ENCODE peak calls at places on chromosomes 7 and 10, in four cellular contexts. D, Z, N and F are unnamed samples.

GRCh38 chr7:155584261-155584660 is 37.9 kb upstream of the CNPY1 start:
- DNase-seq in D (no peak), N (no peak), Z (no peak), F (no peak)

GRCh38 chr10:97333601-97334369 is 744 bp downstream of the FRAT2 start:
- DNase-seq in N (no peak), D (peak), Z (no peak), F (peak)

GRCh38 chr7:157893535-157894044 is 556.8 kb downstream of the DNAJB6 start:
- DNase-seq in D (no peak), Z (no peak), N (no peak), F (no peak)

GRCh38 chr10:133309720-133310398 is 1.1 kb downstream of the ZNF511 start:
- DNase-seq in Z (no peak), N (no peak), D (no peak), F (no peak)

GRCh38 chr7:122013070-122013469 is 131.0 kb downstream of the AASS start:
- DNase-seq in N (no peak), D (no peak), Z (no peak), F (no peak)

GRCh38 chr7:98211676-98212531 is 665 bp downstream of the BHLHA15 start:
- DNase-seq in Z (no peak), D (peak), N (peak), F (peak)

GRCh38 chr7:101198476-101198875 is 2.4 kb downstream of the MOGAT3 start:
- DNase-seq in D (no peak), Z (no peak), N (no peak), F (no peak)

GRCh38 chr10:72310636-72311035 is 36.9 kb downstream of the DDIT4 start:
- DNase-seq in D (no peak), N (no peak), Z (no peak), F (no peak)

GRCh38 chr7:130160455-130160854 is 44.8 kb downstream of the TMEM209 start:
- DNase-seq in N (no peak), D (no peak), Z (no peak), F (no peak)

GRCh38 chr10:112763916-112764520 is 186.0 kb upstream of the TCF7L2 start:
- DNase-seq in N (no peak), Z (no peak), D (no peak), F (no peak)

GRCh38 chr10:104337527-104337984 is 709 bp downstream of the ITPRIP start:
- DNase-seq in D (no peak), N (no peak), Z (no peak), F (peak)

GRCh38 chr7:116018731-116019130 is 11.8 kb downstream of the TFEC start:
- DNase-seq in N (no peak), D (no peak), Z (no peak), F (no peak)

GRCh38 chr10:70509376-70509775 is 30.8 kb downstream of the PALD1 start:
- DNase-seq in N (no peak), D (no peak), Z (no peak), F (no peak)

GRCh38 chr10:94412439-94412838 is 10.1 kb downstream of the TBC1D12 start:
- DNase-seq in D (no peak), Z (no peak), N (no peak), F (no peak)

GRCh38 chr7:151212626-151213025 is 2.3 kb upstream of the H2BK1 start:
- DNase-seq in Z (no peak), N (no peak), D (no peak), F (no peak)

GRCh38 chr7:117862378-117862777 is 10.9 kb downstream of the CTTNBP2 start:
- DNase-seq in Z (no peak), D (no peak), N (peak), F (no peak)

GRCh38 chr7:5528071-5528814 is 104.6 kb upstream of the TNRC18 start:
- DNase-seq in N (no peak), D (no peak), Z (no peak), F (no peak)
- TF ChIP-seq TCF7 in N (no peak), D (no peak), Z (no peak), F (no peak)

GRCh38 chr10:78042752-78043104 is 9.1 kb downstream of the RPS24 start:
- DNase-seq in Z (no peak), N (no peak), D (no peak), F (no peak)
- TF ChIP-seq ESRRA in Z (no peak), N (no peak), D (no peak), F (no peak)

GRCh38 chr10:34637419-34637911 is 177.6 kb downstream of the PARD3 start:
- DNase-seq in N (peak), Z (peak), D (peak), F (peak)

GRCh38 chr10:34635111-34635510 is 180.0 kb downstream of the PARD3 start:
- DNase-seq in N (no peak), D (no peak), Z (no peak), F (no peak)

GRCh38 chr10:34641913-34642558 is 173.1 kb downstream of the PARD3 start:
- DNase-seq in N (no peak), D (no peak), Z (no peak), F (no peak)

GRCh38 chr10:34641147-34641912 is 173.8 kb downstream of the PARD3 start:
- DNase-seq in N (no peak), D (no peak), Z (no peak), F (no peak)

GRCh38 chr10:34638405-34639054 is 176.6 kb downstream of the PARD3 start:
- DNase-seq in N (peak), Z (peak), D (peak), F (peak)
- TF ChIP-seq TCF7 in N (no peak), Z (no peak), D (no peak), F (no peak)

GRCh38 chr7:134939136-134939535 is 47.2 kb upstream of the AGBL3 start:
- DNase-seq in D (no peak), N (no peak), Z (no peak), F (no peak)
- TF ChIP-seq ESRRA in D (no peak), N (no peak), Z (no peak), F (no peak)